ENCODE peak calls at places on chromosomes 6 and 20, in five cellular contexts. K is NB4, G is RCC 7860, A is posterior vena cava, F is memory B cell. U is an unnamed sample.

GRCh38 chr6:2725999-2726567 is 24.6 kb downstream of the MYLK4 start:
- DNase-seq in K (peak), G (peak), A (no peak), F (no peak), U (no peak)

GRCh38 chr6:109795994-109796555 is 105.0 kb downstream of the FIG4 start:
- DNase-seq in K (no peak), G (no peak), A (no peak), F (no peak), U (no peak)

GRCh38 chr20:3532089-3532615 is 61.3 kb downstream of the ATRN start:
- DNase-seq in K (no peak), G (no peak), A (no peak), F (no peak), U (no peak)

GRCh38 chr6:90167514-90168379 is 128.9 kb downstream of the BACH2 start:
- DNase-seq in K (no peak), G (no peak), A (no peak), F (no peak), U (no peak)

GRCh38 chr20:52799130-52799529 is 173.0 kb upstream of the TSHZ2 start:
- DNase-seq in K (no peak), G (no peak), A (no peak), F (no peak), U (no peak)

GRCh38 chr20:63498950-63499332 is at the start of gene EEF1A2:
- DNase-seq in K (no peak), G (no peak), A (no peak), F (peak), U (no peak)

GRCh38 chr6:18260448-18261106 is 3.8 kb downstream of the DEK start:
- DNase-seq in K (peak), G (peak), A (peak), F (no peak), U (peak)

GRCh38 chr20:47677314-47678129 is 107.8 kb downstream of the SULF2 start:
- DNase-seq in K (peak), G (peak), A (no peak), F (peak), U (peak)

GRCh38 chr6:130324657-130325056 is 41.2 kb upstream of the TMEM200A start:
- DNase-seq in K (no peak), G (no peak), A (no peak), F (no peak), U (no peak)

U was measured in kidney epithelial cell.